ENCODE peak calls at places on chromosome 3, in nine cellular contexts. V is Daoy; C is T-helper 2 cell treated with Interferon-gamma antibody and Interleukin-4, amounts not matched to agents 5 μg/mL and 100 μg/mL, for 36 hours; H is stimulated activated CD8-positive, alpha-beta memory T cell treated with anti-CD3 and anti-CD28 coated beads, Interleukin-15, amount 100 ng/mL, for 24 hours; G is nephron progenitor cell; J is GM10248; B is kidney tubule cell; T is AG08396; I is bronchial epithelial cell. X is an unnamed sample.

GRCh38 chr3:57228734-57229505 is 1.4 kb downstream of the APPL1 start:
- DNase-seq in B (peak), T (peak), G (no peak), C (no peak), H (no peak), I (peak), V (peak), J (no peak), X (peak)

GRCh38 chr3:133393204-133393603 is 6.7 kb upstream of the BFSP2 start:
- DNase-seq in V (no peak), T (no peak), B (peak), G (no peak), I (peak), C (no peak), J (no peak), H (no peak), X (peak)

GRCh38 chr3:12891985-12892839 is 50.8 kb upstream of the RPL32 start:
- DNase-seq in H (no peak), T (peak), V (peak), J (peak), G (peak), I (peak), C (peak), B (peak), X (peak)

GRCh38 chr3:14239940-14240339 is 61.3 kb downstream of the LSM3 start:
- DNase-seq in H (no peak), I (no peak), V (no peak), G (no peak), J (no peak), T (no peak), B (no peak), C (no peak), X (no peak)

GRCh38 chr3:171620825-171621434 is 160.7 kb upstream of the TNIK start:
- DNase-seq in H (no peak), T (no peak), C (no peak), B (peak), G (no peak), V (peak), I (no peak), J (no peak), X (no peak)

GRCh38 chr3:12708584-12709192 is 44.8 kb upstream of the RAF1 start:
- DNase-seq in B (peak), T (peak), J (no peak), I (peak), H (no peak), C (no peak), V (peak), G (no peak), X (peak)

GRCh38 chr3:151203053-151203420 is at the start of gene GPR171:
- DNase-seq in G (no peak), T (no peak), J (peak), I (no peak), C (peak), B (no peak), H (peak), V (no peak), X (no peak)

GRCh38 chr3:71064288-71064975 is 519.1 kb downstream of the FOXP1 start:
- DNase-seq in C (peak), T (peak), V (peak), J (peak), G (peak), H (peak), I (no peak), B (peak), X (peak)

GRCh38 chr3:164732166-164732565 is 346.1 kb downstream of the SI start:
- DNase-seq in C (no peak), B (no peak), G (no peak), T (no peak), H (no peak), I (no peak), J (no peak), V (no peak), X (no peak)